ENCODE peak calls at places on chromosomes 7 and 10, in nine cellular contexts. G is cardiac fibroblast, Z is astrocyte of the cerebellum, X is cardiac muscle cell, K is fibroblast of pulmonary artery, E is GM20000, R is choroid plexus epithelial cell, V is Peyer's patch, N is breast epithelium. D is an unnamed sample.

GRCh38 chr7:77923419-77923818 is 124.8 kb downstream of the PHTF2 start:
- DNase-seq in X (peak), K (no peak), N (no peak), V (no peak), Z (no peak), R (no peak), E (no peak), G (peak), D (no peak)

GRCh38 chr7:19958309-19958896 is 185.0 kb upstream of the TMEM196 start:
- DNase-seq in X (no peak), E (no peak), G (peak), Z (peak), R (peak), K (peak), V (no peak), N (peak), D (no peak)

GRCh38 chr7:46321556-46322205 is 400.6 kb upstream of the IGFBP3 start:
- DNase-seq in K (peak), Z (peak), R (peak), N (no peak), V (no peak), X (no peak), G (peak), E (no peak), D (no peak)

GRCh38 chr7:90869335-90869734 is 273.2 kb downstream of the CDK14 start:
- DNase-seq in N (no peak), V (no peak), K (no peak), E (no peak), R (no peak), Z (no peak), G (no peak), X (no peak), D (no peak)

GRCh38 chr10:114179747-114180146 is 594 bp downstream of the TDRD1 start:
- DNase-seq in N (no peak), K (no peak), X (no peak), G (no peak), Z (no peak), V (no peak), E (no peak), R (no peak), D (no peak)

GRCh38 chr7:16114633-16115032 is 306.7 kb downstream of the CRPPA start:
- DNase-seq in R (peak), V (no peak), G (peak), K (peak), E (no peak), X (no peak), N (no peak), Z (peak), D (no peak)

GRCh38 chr7:95716357-95717122 is 55.8 kb upstream of the DYNC1I1 start:
- DNase-seq in E (no peak), Z (no peak), R (no peak), G (no peak), K (no peak), N (no peak), V (no peak), X (no peak), D (no peak)

GRCh38 chr7:74240482-74240881 is 13.7 kb downstream of the RFC2 start:
- DNase-seq in R (no peak), N (no peak), Z (no peak), X (no peak), G (no peak), K (no peak), V (peak), E (no peak), D (no peak)

GRCh38 chr7:36788814-36789470 is 64.6 kb upstream of the AOAH start:
- DNase-seq in G (no peak), X (no peak), K (no peak), R (no peak), V (no peak), Z (no peak), N (no peak), E (no peak), D (no peak)

GRCh38 chr10:132384618-132385510 is 12.1 kb upstream of the PWWP2B start:
- DNase-seq in K (no peak), E (no peak), V (peak), X (no peak), G (no peak), N (no peak), R (no peak), Z (no peak), D (peak)

GRCh38 chr10:37687581-37687980 is 169.8 kb downstream of the ZNF248 start:
- DNase-seq in E (no peak), N (no peak), R (no peak), V (no peak), G (no peak), Z (no peak), K (no peak), X (no peak), D (no peak)

DNA sequence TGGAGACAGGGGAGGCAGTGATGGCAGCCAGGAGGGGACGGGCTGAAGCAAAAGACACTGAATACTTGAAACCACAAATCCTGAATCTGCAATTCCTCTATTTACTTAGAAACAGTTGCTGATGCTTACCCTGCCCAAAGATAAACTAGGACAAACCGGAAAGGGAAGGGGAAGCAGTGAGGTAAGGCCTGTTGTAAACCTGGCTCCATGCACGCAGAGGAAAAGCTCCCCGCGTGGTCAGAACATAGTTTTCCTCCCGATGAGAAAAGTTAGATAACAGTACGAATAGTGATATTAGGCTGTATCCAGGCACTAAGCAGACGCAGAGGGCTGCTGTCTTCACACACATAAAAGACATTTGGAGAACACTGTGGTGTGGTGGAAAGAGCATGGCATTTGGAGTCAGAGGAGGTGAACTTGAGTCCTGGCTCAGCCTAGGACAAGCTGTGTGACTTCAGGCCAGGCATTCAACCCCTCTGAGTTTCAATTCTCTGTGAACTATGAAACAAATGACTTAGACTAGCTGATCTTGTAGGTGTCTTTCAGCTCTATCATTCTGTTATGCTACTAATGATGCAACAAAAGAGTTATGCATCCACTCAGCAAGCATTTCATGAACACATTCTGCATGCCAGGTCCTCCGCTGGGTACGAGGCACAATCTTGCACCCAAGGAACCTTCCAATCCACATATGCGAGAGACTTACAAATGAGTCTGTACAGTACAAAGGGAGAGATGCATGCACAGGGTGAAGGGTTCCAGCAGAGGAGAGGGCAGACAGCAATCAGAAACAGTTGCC is 80.9 kb downstream of the SORBS1 start:
- DNase-seq in K (peak), X (no peak), G (peak), N (no peak), V (no peak), Z (no peak), R (no peak), E (no peak), D (no peak)
- TF ChIP-seq CTCF in K (no peak), X (peak), G (peak), N (no peak), V (no peak), Z (no peak), R (peak), E (no peak), D (no peak)

GRCh38 chr7:114422478-114423217 is 8.0 kb downstream of the FOXP2 start:
- DNase-seq in R (no peak), X (no peak), E (no peak), Z (no peak), N (no peak), K (no peak), G (no peak), V (no peak), D (no peak)
- TF ChIP-seq CTCF in R (peak), X (peak), E (no peak), Z (peak), N (no peak), K (peak), G (no peak), V (peak), D (no peak)

GRCh38 chr10:88126699-88127098 is 263.3 kb downstream of the PTEN start:
- DNase-seq in R (no peak), E (no peak), V (no peak), X (no peak), G (no peak), N (no peak), K (no peak), Z (no peak), D (no peak)

GRCh38 chr10:88127766-88128165 is 264.3 kb downstream of the PTEN start:
- DNase-seq in R (no peak), Z (no peak), N (no peak), E (no peak), K (no peak), X (no peak), V (no peak), G (no peak), D (no peak)

GRCh38 chr10:88122571-88122970 is 259.1 kb downstream of the PTEN start:
- DNase-seq in V (no peak), Z (no peak), X (no peak), R (no peak), G (no peak), E (no peak), K (no peak), N (no peak), D (no peak)

GRCh38 chr10:88127266-88127665 is 263.8 kb downstream of the PTEN start:
- DNase-seq in K (no peak), E (no peak), R (no peak), G (no peak), Z (no peak), N (no peak), X (no peak), V (no peak), D (no peak)

GRCh38 chr10:88125766-88126165 is 262.3 kb downstream of the PTEN start:
- DNase-seq in K (no peak), E (no peak), G (no peak), Z (no peak), R (no peak), N (no peak), V (no peak), X (no peak), D (no peak)
- TF ChIP-seq CTCF in K (no peak), E (no peak), G (no peak), Z (no peak), R (no peak), N (no peak), V (no peak), X (no peak), D (no peak)

DNA sequence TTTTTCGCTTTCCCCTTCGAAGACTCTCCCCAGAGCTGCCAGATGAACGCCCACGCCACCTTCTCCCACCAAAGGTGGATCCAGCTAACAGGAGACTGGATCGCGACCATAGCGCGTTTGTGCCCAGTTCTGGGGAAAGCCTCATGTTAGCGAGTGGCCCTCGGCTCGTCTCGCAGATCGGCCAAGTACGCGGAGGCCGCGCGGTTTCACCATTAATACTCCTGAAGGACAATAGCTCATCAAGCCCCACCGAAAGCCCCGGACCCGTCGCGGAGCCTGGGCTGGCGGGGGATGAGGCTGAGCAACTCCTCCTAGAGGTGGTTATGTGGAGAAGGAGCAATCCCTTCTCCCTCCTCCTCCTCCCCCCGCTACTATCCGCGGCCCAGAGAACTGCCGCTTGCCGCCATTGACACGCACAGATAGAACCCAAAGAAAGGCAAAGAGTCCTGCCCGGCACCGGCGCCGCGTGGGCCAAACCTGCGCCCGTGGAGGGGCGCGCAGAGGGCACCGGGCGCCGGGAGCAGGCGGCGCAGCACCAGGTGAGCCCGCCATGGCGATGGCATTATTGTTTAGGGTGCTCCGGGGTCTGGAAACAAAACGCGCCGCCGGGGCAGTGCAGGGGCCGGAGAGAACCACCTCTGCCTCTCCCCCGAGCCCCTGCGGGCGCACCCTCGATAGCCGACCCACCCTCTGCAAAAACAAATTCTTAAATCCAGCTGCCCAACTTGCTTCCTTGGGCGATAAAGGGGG is at the start of gene MACROH2A2:
- DNase-seq in R (peak), G (peak), X (peak), N (peak), Z (peak), V (peak), K (peak), E (peak), D (peak)
- TF ChIP-seq CTCF in R (peak), G (peak), X (peak), N (no peak), Z (peak), V (peak), K (peak), E (no peak), D (no peak)

GRCh38 chr7:114720725-114721124 is 201.2 kb upstream of the MDFIC start:
- DNase-seq in K (peak), G (peak), E (no peak), R (peak), Z (no peak), V (no peak), X (no peak), N (no peak), D (no peak)

GRCh38 chr7:114718861-114719260 is 203.0 kb upstream of the MDFIC start:
- DNase-seq in R (no peak), X (no peak), Z (no peak), G (no peak), E (no peak), K (no peak), V (no peak), N (no peak), D (no peak)

GRCh38 chr7:114722562-114722961 is 199.3 kb upstream of the MDFIC start:
- DNase-seq in K (no peak), Z (no peak), N (no peak), G (no peak), V (no peak), X (no peak), R (no peak), E (no peak), D (no peak)

DNA sequence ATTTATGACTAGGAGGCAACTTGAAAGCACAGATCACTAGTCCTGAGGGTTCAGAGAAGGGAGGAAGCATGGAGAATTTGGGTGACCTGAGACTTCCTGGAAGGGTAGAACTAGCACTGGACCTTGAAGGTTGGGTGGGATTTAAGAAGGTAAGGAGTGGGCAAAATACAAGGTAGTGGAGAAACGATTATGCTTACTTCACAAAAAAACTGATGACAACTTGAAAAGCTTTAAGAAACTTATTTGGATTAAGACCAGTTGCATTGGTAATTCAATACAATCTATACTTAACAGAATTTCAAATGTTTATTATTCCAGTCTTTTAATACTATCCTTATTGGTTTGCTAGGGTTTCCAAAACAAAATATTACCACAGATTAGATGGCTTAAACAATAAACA is 198.6 kb upstream of the MDFIC start:
- DNase-seq in E (no peak), G (no peak), R (no peak), K (no peak), V (no peak), X (no peak), Z (no peak), N (no peak), D (no peak)
- TF ChIP-seq CTCF in E (no peak), G (no peak), R (no peak), K (no peak), V (no peak), X (no peak), Z (no peak), N (no peak), D (no peak)

GRCh38 chr7:48250441-48250951 is 79.2 kb downstream of the ABCA13 start:
- DNase-seq in G (peak), N (no peak), X (no peak), V (no peak), K (peak), Z (peak), R (peak), E (no peak), D (no peak)

GRCh38 chr7:48244902-48245301 is 73.6 kb downstream of the ABCA13 start:
- DNase-seq in E (no peak), N (no peak), V (no peak), X (no peak), R (peak), Z (peak), G (peak), K (peak), D (no peak)

GRCh38 chr7:48249162-48249561 is 77.9 kb downstream of the ABCA13 start:
- DNase-seq in N (no peak), V (no peak), Z (no peak), E (no peak), G (no peak), R (no peak), X (no peak), K (peak), D (no peak)

GRCh38 chr7:48242846-48243245 is 71.6 kb downstream of the ABCA13 start:
- DNase-seq in Z (no peak), X (no peak), N (no peak), E (no peak), K (no peak), R (no peak), V (no peak), G (no peak), D (no peak)

DNA sequence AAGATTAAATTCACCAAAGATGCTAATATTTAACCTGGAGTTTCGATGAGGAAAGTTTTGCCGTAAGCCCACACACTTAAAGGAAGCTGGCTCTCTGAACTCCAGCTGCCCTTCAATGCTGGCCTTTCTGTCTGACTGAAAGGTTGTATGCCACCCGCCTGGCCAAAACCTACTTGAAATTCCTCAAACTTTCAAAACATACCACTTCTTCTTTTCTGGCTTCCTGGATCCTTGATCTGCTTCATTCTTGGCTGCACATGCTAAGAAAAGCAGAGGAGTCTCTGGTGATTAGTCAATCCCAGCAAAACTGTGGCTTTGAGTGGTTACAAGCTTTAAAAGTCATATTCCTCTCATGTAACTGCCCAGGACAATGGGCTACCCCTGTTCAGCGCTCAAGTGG is 74.8 kb downstream of the ABCA13 start:
- DNase-seq in V (no peak), K (peak), N (no peak), X (no peak), Z (no peak), E (no peak), G (no peak), R (peak), D (no peak)
- TF ChIP-seq CTCF in V (no peak), K (no peak), N (no peak), X (no peak), Z (no peak), E (no peak), G (no peak), R (no peak), D (no peak)

DNA sequence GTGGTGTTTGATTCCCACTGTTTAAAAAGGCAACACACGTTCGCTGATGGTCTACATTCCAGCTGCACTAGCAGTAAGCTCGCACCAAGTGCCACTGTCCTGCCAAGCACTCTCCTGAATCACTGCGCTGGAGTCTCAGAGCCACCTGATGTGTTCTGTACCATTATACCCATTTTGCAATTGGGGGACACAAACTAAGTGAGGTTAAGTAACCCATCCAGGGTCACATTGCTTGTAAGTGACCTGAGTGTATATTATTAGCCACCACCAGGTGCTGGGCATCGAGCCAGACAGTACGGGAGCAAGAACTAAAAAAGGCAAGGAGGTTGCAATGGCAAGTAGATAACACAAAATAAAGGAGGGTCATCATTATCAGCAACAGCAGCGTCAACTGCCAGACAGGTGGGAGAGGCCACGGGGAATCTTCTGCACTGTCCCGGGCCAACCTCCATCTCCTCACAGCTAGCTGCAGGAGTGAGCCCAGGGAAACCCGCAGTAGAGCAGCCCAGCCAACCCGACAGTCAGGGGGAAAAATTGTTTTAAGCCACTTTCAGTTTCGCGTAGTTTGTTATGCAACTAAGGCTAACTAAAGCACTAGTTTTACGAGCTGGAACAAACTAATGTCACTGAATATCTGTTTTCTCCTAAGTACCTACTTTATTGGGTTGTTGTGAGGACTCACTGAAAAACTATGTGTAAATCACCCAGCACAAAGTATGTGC is 712 bp upstream of the CPVL start:
- DNase-seq in G (no peak), E (no peak), Z (no peak), K (no peak), R (no peak), N (no peak), V (no peak), X (peak), D (peak)
- TF ChIP-seq CTCF in G (no peak), E (no peak), Z (no peak), K (no peak), R (no peak), N (no peak), V (peak), X (no peak), D (no peak)

GRCh38 chr7:8719102-8719501 is 285.7 kb downstream of the NXPH1 start:
- DNase-seq in R (no peak), Z (no peak), K (no peak), X (no peak), E (no peak), V (no peak), N (no peak), G (no peak), D (no peak)

GRCh38 chr7:8724080-8724718 is 290.8 kb downstream of the NXPH1 start:
- DNase-seq in Z (no peak), K (no peak), R (peak), G (no peak), X (peak), N (no peak), V (no peak), E (peak), D (no peak)
- TF ChIP-seq CTCF in Z (peak), K (no peak), R (peak), G (peak), X (no peak), N (peak), V (peak), E (peak), D (no peak)

GRCh38 chr7:82173400-82174021 is 270.1 kb downstream of the CACNA2D1 start:
- DNase-seq in E (no peak), N (no peak), X (no peak), R (no peak), V (no peak), G (no peak), Z (no peak), K (no peak), D (no peak)
- TF ChIP-seq CTCF in E (no peak), N (no peak), X (no peak), R (no peak), V (no peak), G (no peak), Z (no peak), K (no peak), D (no peak)

DNA sequence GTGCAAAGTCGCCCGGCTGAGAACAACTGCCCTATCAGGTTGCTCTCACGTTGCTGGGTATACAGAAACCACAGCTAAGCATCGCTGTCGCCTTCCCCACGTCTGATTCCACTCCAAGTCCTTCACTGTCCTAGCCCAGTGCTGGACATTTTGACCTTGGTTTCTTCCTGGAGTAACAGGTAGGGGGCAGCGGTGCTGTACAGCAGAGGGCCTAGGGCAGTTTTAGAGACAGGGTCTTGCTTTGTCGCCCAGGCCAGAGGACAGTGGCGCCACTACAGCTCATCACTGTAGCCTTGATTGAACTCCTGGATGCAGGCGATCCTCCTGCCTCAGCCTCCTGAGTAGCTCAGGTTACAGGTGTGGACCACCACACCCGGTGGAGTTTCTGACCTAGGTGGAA is 2.6 kb downstream of the CLDN15 start:
- DNase-seq in E (no peak), N (no peak), G (no peak), V (no peak), R (no peak), K (no peak), Z (no peak), X (no peak), D (no peak)
- TF ChIP-seq CTCF in E (no peak), N (no peak), G (peak), V (peak), R (peak), K (peak), Z (peak), X (peak), D (no peak)

D was measured in mucosa of descending colon.